ENCODE peak calls at places on chromosome 16, in nine cellular contexts. Z is cardiac fibroblast; Q is K562; T is CD4-positive, alpha-beta memory T cell; K is ovary; N is MG63; Y is neural progenitor cell; V is AG04449; C is choroid plexus epithelial cell. F is an unnamed sample.

GRCh38 chr16:67666032-67666537 is 465 bp downstream of the ENKD1 start:
- DNase-seq in Z (peak), Q (peak), T (no peak), K (peak), N (peak), Y (peak), V (no peak), C (peak), F (no peak)

GRCh38 chr16:72884037-72884436 is 163.9 kb downstream of the ZFHX3 start:
- DNase-seq in Z (peak), Q (no peak), T (no peak), K (no peak), N (no peak), Y (no peak), V (no peak), C (peak), F (no peak)

GRCh38 chr16:67470314-67470713 is 10.6 kb downstream of the ATP6V0D1 start:
- DNase-seq in Z (peak), Q (no peak), T (no peak), K (peak), N (peak), Y (no peak), V (no peak), C (no peak), F (no peak)

GRCh38 chr16:29710227-29711219 is 31.5 kb downstream of the QPRT start:
- DNase-seq in Z (peak), Q (peak), T (peak), K (no peak), N (no peak), Y (peak), V (peak), C (peak), F (no peak)

GRCh38 chr16:9135797-9136196 is 44.4 kb downstream of the HAPSTR1 start:
- DNase-seq in Z (no peak), Q (peak), T (no peak), K (no peak), N (no peak), Y (no peak), V (no peak), C (no peak), F (no peak)

GRCh38 chr16:51302042-51302441 is 151.0 kb upstream of the SALL1 start:
- DNase-seq in Z (no peak), Q (no peak), T (no peak), K (no peak), N (no peak), Y (no peak), V (no peak), C (no peak), F (no peak)

GRCh38 chr16:17302620-17303019 is 168.1 kb downstream of the XYLT1 start:
- DNase-seq in Z (no peak), Q (no peak), T (no peak), K (no peak), N (no peak), Y (no peak), V (no peak), C (no peak), F (no peak)

GRCh38 chr16:84700518-84701277 is 898 bp downstream of the USP10 start:
- DNase-seq in Z (peak), Q (peak), T (peak), K (no peak), N (no peak), Y (peak), V (no peak), C (peak), F (peak)

GRCh38 chr16:21199607-21200218 is 11.7 kb downstream of the ZP2 start:
- DNase-seq in Z (no peak), Q (no peak), T (no peak), K (no peak), N (no peak), Y (no peak), V (no peak), C (no peak), F (no peak)

GRCh38 chr16:64910351-64910750 is 211.5 kb downstream of the CDH11 start:
- DNase-seq in Z (peak), Q (no peak), T (no peak), K (peak), N (peak), Y (peak), V (peak), C (peak), F (no peak)

GRCh38 chr16:85821441-85821901 is 22.0 kb downstream of the COX4I1 start:
- DNase-seq in Z (peak), Q (peak), T (peak), K (peak), N (peak), Y (peak), V (no peak), C (peak), F (peak)

GRCh38 chr16:84007520-84007919 is 35.1 kb downstream of the SLC38A8 start:
- DNase-seq in Z (no peak), Q (no peak), T (no peak), K (no peak), N (no peak), Y (no peak), V (no peak), C (no peak), F (no peak)

GRCh38 chr16:84603115-84603816 is 14.6 kb downstream of the COTL1 start:
- DNase-seq in Z (peak), Q (peak), T (no peak), K (peak), N (peak), Y (no peak), V (peak), C (peak), F (no peak)

GRCh38 chr16:68995011-68995504 is 110.4 kb upstream of the HAS3 start:
- DNase-seq in Z (peak), Q (peak), T (no peak), K (no peak), N (peak), Y (peak), V (no peak), C (peak), F (no peak)

GRCh38 chr16:23377071-23377931 is 75.2 kb downstream of the SCNN1B start:
- DNase-seq in Z (no peak), Q (no peak), T (no peak), K (no peak), N (no peak), Y (no peak), V (no peak), C (no peak), F (no peak)

GRCh38 chr16:61323456-61323855 is 712.8 kb downstream of the CDH8 start:
- DNase-seq in Z (peak), Q (no peak), T (no peak), K (no peak), N (no peak), Y (no peak), V (no peak), C (peak), F (no peak)

GRCh38 chr16:24539850-24540484 is 601 bp downstream of the RBBP6 start:
- DNase-seq in Z (peak), Q (peak), T (no peak), K (peak), N (peak), Y (peak), V (no peak), C (peak), F (no peak)

GRCh38 chr16:85989376-85989775 is 90.4 kb downstream of the IRF8 start:
- DNase-seq in Z (no peak), Q (no peak), T (no peak), K (no peak), N (no peak), Y (no peak), V (no peak), C (no peak), F (no peak)

GRCh38 chr16:19389246-19389645 is 28.4 kb upstream of the TMC5 start:
- DNase-seq in Z (peak), Q (peak), T (peak), K (no peak), N (peak), Y (peak), V (no peak), C (peak), F (no peak)

GRCh38 chr16:30040221-30040620 is 9.2 kb upstream of the TLCD3B start:
- DNase-seq in Z (no peak), Q (no peak), T (no peak), K (no peak), N (no peak), Y (no peak), V (no peak), C (no peak), F (no peak)

GRCh38 chr16:50684823-50685455 is 3.8 kb upstream of the SNX20 start:
- DNase-seq in Z (no peak), Q (no peak), T (no peak), K (no peak), N (no peak), Y (no peak), V (no peak), C (no peak), F (no peak)

GRCh38 chr16:48117217-48118105 is 38.3 kb downstream of the ABCC12 start:
- DNase-seq in Z (peak), Q (peak), T (peak), K (no peak), N (peak), Y (peak), V (no peak), C (peak), F (no peak)

GRCh38 chr16:30349695-30350094 is 5.4 kb downstream of the CD2BP2 start:
- DNase-seq in Z (no peak), Q (no peak), T (no peak), K (no peak), N (no peak), Y (no peak), V (no peak), C (no peak), F (no peak)

GRCh38 chr16:12461201-12461600 is 342.5 kb downstream of the CPPED1 start:
- DNase-seq in Z (peak), Q (no peak), T (no peak), K (no peak), N (no peak), Y (no peak), V (no peak), C (peak), F (no peak)

GRCh38 chr16:50657251-50657650 is 23.9 kb downstream of the SNX20 start:
- DNase-seq in Z (peak), Q (no peak), T (no peak), K (no peak), N (no peak), Y (no peak), V (no peak), C (peak), F (no peak)

GRCh38 chr16:29708917-29709600 is 30.1 kb downstream of the QPRT start:
- DNase-seq in Z (no peak), Q (no peak), T (no peak), K (no peak), N (no peak), Y (peak), V (no peak), C (no peak), F (no peak)

GRCh38 chr16:52611817-52612673 is 65.1 kb upstream of the TOX3 start:
- DNase-seq in Z (no peak), Q (no peak), T (no peak), K (no peak), N (no peak), Y (no peak), V (no peak), C (no peak), F (no peak)

GRCh38 chr16:10509534-10510025 is 70.8 kb downstream of the EMP2 start:
- DNase-seq in Z (peak), Q (peak), T (peak), K (peak), N (peak), Y (peak), V (peak), C (peak), F (peak)

GRCh38 chr16:84175351-84176081 is 11.3 kb downstream of the TAF1C start:
- DNase-seq in Z (no peak), Q (peak), T (peak), K (no peak), N (peak), Y (peak), V (no peak), C (peak), F (peak)

GRCh38 chr16:20192801-20193200 is 119.1 kb upstream of the GPR139 start:
- DNase-seq in Z (no peak), Q (no peak), T (no peak), K (no peak), N (no peak), Y (no peak), V (no peak), C (no peak), F (no peak)

GRCh38 chr16:16073884-16074781 is 124.7 kb downstream of the ABCC1 start:
- DNase-seq in Z (peak), Q (peak), T (no peak), K (no peak), N (no peak), Y (peak), V (peak), C (peak), F (no peak)

GRCh38 chr16:2955438-2955778 is 8.7 kb upstream of the KREMEN2 start:
- DNase-seq in Z (no peak), Q (no peak), T (no peak), K (no peak), N (no peak), Y (no peak), V (no peak), C (no peak), F (no peak)
- H3K4me3 ChIP-seq in Z (no peak), Q (no peak), T (no peak), K (no peak), N (no peak), Y (no peak), V (no peak), C (no peak), F (no peak)

GRCh38 chr16:79287424-79287917 is 313.1 kb downstream of the MAF start:
- DNase-seq in Z (no peak), Q (no peak), T (no peak), K (no peak), N (no peak), Y (no peak), V (no peak), C (no peak), F (no peak)

GRCh38 chr16:79283578-79283977 is 317.0 kb downstream of the MAF start:
- DNase-seq in Z (no peak), Q (no peak), T (peak), K (no peak), N (no peak), Y (no peak), V (no peak), C (no peak), F (peak)

GRCh38 chr16:79284760-79285159 is 315.8 kb downstream of the MAF start:
- DNase-seq in Z (no peak), Q (no peak), T (no peak), K (no peak), N (no peak), Y (no peak), V (no peak), C (no peak), F (no peak)

GRCh38 chr16:79288046-79288445 is 312.5 kb downstream of the MAF start:
- DNase-seq in Z (no peak), Q (no peak), T (no peak), K (no peak), N (no peak), Y (no peak), V (no peak), C (no peak), F (no peak)

DNA sequence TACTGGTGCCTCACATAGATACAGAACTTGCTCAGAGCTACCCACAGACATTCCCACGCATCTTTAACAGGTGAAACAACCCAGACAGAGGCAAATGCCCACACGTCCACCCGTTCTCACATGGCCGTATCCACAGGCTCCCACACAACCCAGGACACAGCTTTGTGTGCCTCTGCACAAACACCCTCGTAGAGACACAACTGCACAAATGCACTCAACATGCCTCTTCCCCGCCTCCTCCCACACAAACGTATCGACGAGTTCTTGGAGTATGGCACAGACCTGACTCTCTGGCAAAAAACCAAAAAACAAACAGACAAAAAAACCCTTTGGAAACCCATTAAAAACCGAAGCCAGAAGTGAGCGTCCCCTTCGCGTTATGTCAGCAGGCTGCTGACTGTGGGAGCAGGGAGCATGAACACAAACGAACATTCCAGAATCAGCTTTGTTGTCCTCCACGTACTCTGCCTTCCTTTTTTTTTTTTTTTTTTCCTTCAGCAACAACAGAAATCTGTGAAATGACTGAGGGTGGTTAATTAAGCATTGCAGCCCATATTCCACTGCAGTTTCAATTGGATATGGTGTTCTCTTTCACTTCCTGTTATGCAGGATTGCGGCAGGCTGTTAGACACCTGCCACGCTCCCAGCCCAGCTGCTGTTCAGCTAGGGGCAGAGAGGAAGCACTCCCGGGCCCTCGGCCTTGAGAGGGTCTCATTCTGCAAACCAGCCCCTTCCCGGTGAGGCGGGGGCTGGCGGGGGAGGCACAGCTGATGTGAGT is 313.7 kb downstream of the MAF start:
- DNase-seq in Z (no peak), Q (no peak), T (no peak), K (peak), N (no peak), Y (peak), V (no peak), C (no peak), F (peak)
- H3K4me3 ChIP-seq in Z (no peak), Q (no peak), T (peak), K (peak), N (no peak), Y (no peak), V (no peak), C (no peak), F (no peak)

GRCh38 chr16:89425523-89425922 is 64.8 kb downstream of the ANKRD11 start:
- DNase-seq in Z (no peak), Q (no peak), T (no peak), K (no peak), N (no peak), Y (no peak), V (no peak), C (no peak), F (no peak)
- H3K4me3 ChIP-seq in Z (no peak), Q (no peak), T (no peak), K (no peak), N (no peak), Y (no peak), V (no peak), C (no peak), F (no peak)

GRCh38 chr16:76175718-76176117 is 101.5 kb upstream of the CNTNAP4 start:
- DNase-seq in Z (no peak), Q (no peak), T (no peak), K (no peak), N (no peak), Y (no peak), V (no peak), C (no peak), F (no peak)

GRCh38 chr16:76176616-76177015 is 100.6 kb upstream of the CNTNAP4 start:
- DNase-seq in Z (no peak), Q (no peak), T (no peak), K (no peak), N (no peak), Y (no peak), V (no peak), C (no peak), F (no peak)

GRCh38 chr16:76176153-76176552 is 101.0 kb upstream of the CNTNAP4 start:
- DNase-seq in Z (no peak), Q (no peak), T (no peak), K (no peak), N (no peak), Y (no peak), V (no peak), C (no peak), F (peak)
- H3K4me3 ChIP-seq in Z (no peak), Q (no peak), T (no peak), K (no peak), N (no peak), Y (no peak), V (no peak), C (no peak), F (no peak)

GRCh38 chr16:46887524-46887854 is 3.3 kb downstream of the GPT2 start:
- DNase-seq in Z (no peak), Q (no peak), T (no peak), K (no peak), N (no peak), Y (no peak), V (no peak), C (no peak), F (no peak)

GRCh38 chr16:46886764-46887523 is 2.8 kb downstream of the GPT2 start:
- DNase-seq in Z (no peak), Q (no peak), T (no peak), K (no peak), N (no peak), Y (no peak), V (no peak), C (no peak), F (no peak)

GRCh38 chr16:46883690-46884512 is at the start of gene GPT2:
- DNase-seq in Z (peak), Q (peak), T (peak), K (peak), N (peak), Y (peak), V (peak), C (peak), F (peak)

GRCh38 chr16:46884513-46885293 is 541 bp downstream of the GPT2 start:
- DNase-seq in Z (peak), Q (no peak), T (peak), K (no peak), N (peak), Y (peak), V (no peak), C (peak), F (no peak)

DNA sequence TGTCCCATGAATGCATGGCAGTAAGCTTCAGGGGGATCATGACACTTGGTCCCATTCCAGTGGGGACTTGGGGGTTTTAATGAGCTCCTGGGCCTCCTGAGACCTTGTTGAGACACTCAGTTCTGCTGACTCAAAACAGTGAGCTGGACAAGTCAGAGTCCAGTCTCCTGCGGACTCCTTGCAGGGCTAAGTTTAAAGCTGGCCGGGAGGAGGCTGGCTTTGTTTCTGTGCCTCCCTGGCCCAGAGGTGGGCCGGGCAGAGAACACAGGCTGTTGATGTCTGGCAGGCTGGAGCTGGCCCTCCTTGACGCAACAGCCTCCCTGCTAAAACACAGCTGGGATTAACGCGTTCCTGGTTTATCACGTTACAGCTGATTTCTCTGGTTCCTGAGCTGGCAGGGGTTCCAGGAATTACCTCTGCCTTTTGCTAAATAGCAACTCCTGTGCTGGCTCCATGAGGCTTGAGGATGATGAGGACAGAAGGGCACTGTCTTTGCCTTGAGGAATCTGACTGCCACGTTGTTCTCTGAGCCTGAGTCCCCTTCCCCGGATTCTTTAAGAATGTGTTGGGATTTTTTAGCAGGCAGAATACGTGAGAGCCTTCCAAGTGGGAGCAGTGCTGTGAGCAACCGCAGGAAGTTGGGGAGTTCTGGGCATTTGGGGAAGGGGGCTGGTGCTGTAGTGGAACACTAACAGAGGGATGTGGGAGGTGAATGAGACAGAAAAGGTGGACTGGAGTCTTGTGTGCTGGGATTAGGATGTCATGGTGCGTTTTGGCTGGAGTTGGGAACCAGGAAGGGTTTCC is 2.0 kb downstream of the GPT2 start:
- DNase-seq in Z (peak), Q (no peak), T (no peak), K (no peak), N (peak), Y (peak), V (no peak), C (peak), F (no peak)
- H3K4me3 ChIP-seq in Z (no peak), Q (no peak), T (no peak), K (no peak), N (peak), Y (peak), V (peak), C (peak), F (no peak)

GRCh38 chr16:57358527-57359095 is at the start of gene CCL22:
- DNase-seq in Z (no peak), Q (no peak), T (no peak), K (no peak), N (no peak), Y (no peak), V (no peak), C (no peak), F (peak)
- H3K4me3 ChIP-seq in Z (no peak), Q (no peak), T (no peak), K (no peak), N (no peak), Y (no peak), V (no peak), C (no peak), F (peak)

GRCh38 chr16:82425661-82426060 is 201.1 kb upstream of the CDH13 start:
- DNase-seq in Z (no peak), Q (no peak), T (no peak), K (no peak), N (no peak), Y (no peak), V (no peak), C (no peak), F (no peak)
- H3K4me3 ChIP-seq in Z (no peak), Q (no peak), T (no peak), K (no peak), N (no peak), Y (no peak), V (no peak), C (no peak), F (no peak)